ENCODE peak calls at places on chromosome 11, in eight cellular contexts. U is T-helper 2 cell, Z is left ventricle myocardium inferior, I is NCI-H2081, G is GM13976, F is sigmoid colon, A is right cardiac atrium, D is omental fat pad. H is an unnamed sample.

GRCh38 chr11:24267015-24267414 is 229.8 kb upstream of the LUZP2 start:
- DNase-seq in U (no peak), Z (no peak), I (no peak), G (no peak), F (no peak), A (no peak), D (no peak), H (no peak)

GRCh38 chr11:18972336-18972735 is 33.1 kb upstream of the MRGPRX1 start:
- DNase-seq in U (no peak), Z (no peak), I (no peak), G (no peak), F (no peak), A (no peak), D (no peak), H (no peak)

GRCh38 chr11:72072348-72072747 is 8.0 kb downstream of the NUMA1 start:
- DNase-seq in U (no peak), Z (no peak), I (no peak), G (no peak), F (no peak), A (no peak), D (no peak), H (no peak)

GRCh38 chr11:12787847-12788246 is 113.6 kb downstream of the TEAD1 start:
- DNase-seq in U (no peak), Z (no peak), I (no peak), G (no peak), F (no peak), A (no peak), D (no peak), H (no peak)

GRCh38 chr11:119567667-119568582 is 145.0 kb upstream of the THY1 start:
- DNase-seq in U (no peak), Z (no peak), I (peak), G (no peak), F (peak), A (no peak), D (no peak), H (peak)

GRCh38 chr11:57675176-57675941 is 7.4 kb downstream of the ZDHHC5 start:
- DNase-seq in U (no peak), Z (no peak), I (no peak), G (no peak), F (no peak), A (no peak), D (no peak), H (no peak)

GRCh38 chr11:34379081-34379480 is 21.3 kb upstream of the ABTB2 start:
- DNase-seq in U (no peak), Z (no peak), I (no peak), G (no peak), F (no peak), A (no peak), D (no peak), H (no peak)

GRCh38 chr11:2752204-2752772 is 52.5 kb upstream of the KCNQ1OT1 start:
- DNase-seq in U (peak), Z (peak), I (no peak), G (no peak), F (peak), A (no peak), D (no peak), H (no peak)

GRCh38 chr11:11450744-11451362 is 97.8 kb upstream of the CSNK2A3 start:
- DNase-seq in U (no peak), Z (no peak), I (no peak), G (no peak), F (no peak), A (no peak), D (no peak), H (no peak)

GRCh38 chr11:134609361-134610115 is 197.5 kb upstream of the B3GAT1 start:
- DNase-seq in U (no peak), Z (no peak), I (no peak), G (no peak), F (no peak), A (no peak), D (no peak), H (no peak)

GRCh38 chr11:96038046-96038445 is 114.1 kb upstream of the MTMR2 start:
- DNase-seq in U (no peak), Z (no peak), I (no peak), G (no peak), F (no peak), A (no peak), D (no peak), H (no peak)

GRCh38 chr11:132846080-132846479 is 686.2 kb downstream of the OPCML start:
- DNase-seq in U (no peak), Z (no peak), I (no peak), G (no peak), F (no peak), A (no peak), D (no peak), H (no peak)

GRCh38 chr11:108788565-108789199 is 123.8 kb downstream of the DDX10 start:
- DNase-seq in U (no peak), Z (no peak), I (no peak), G (no peak), F (no peak), A (no peak), D (no peak), H (no peak)

GRCh38 chr11:113048820-113049555 is 87.8 kb downstream of the NCAM1 start:
- DNase-seq in U (no peak), Z (no peak), I (no peak), G (no peak), F (no peak), A (no peak), D (no peak), H (no peak)

GRCh38 chr11:108405706-108406105 is 61.6 kb downstream of the C11orf65 start:
- DNase-seq in U (no peak), Z (no peak), I (no peak), G (no peak), F (no peak), A (no peak), D (no peak), H (no peak)

GRCh38 chr11:95078526-95078925 is 11.1 kb upstream of the ENDOD1 start:
- DNase-seq in U (no peak), Z (no peak), I (no peak), G (no peak), F (no peak), A (no peak), D (no peak), H (no peak)

GRCh38 chr11:46278387-46279173 is 1.1 kb downstream of the CREB3L1 start:
- DNase-seq in U (no peak), Z (peak), I (no peak), G (peak), F (peak), A (peak), D (no peak), H (no peak)

GRCh38 chr11:18309691-18310090 is 12.2 kb downstream of the HPS5 start:
- DNase-seq in U (no peak), Z (no peak), I (no peak), G (no peak), F (no peak), A (no peak), D (no peak), H (no peak)

GRCh38 chr11:19345519-19345847 is 104.7 kb upstream of the E2F8 start:
- DNase-seq in U (no peak), Z (no peak), I (peak), G (no peak), F (no peak), A (peak), D (no peak), H (no peak)

GRCh38 chr11:128039140-128040021 is 548.0 kb downstream of the ETS1 start:
- DNase-seq in U (peak), Z (no peak), I (no peak), G (no peak), F (no peak), A (peak), D (no peak), H (peak)

GRCh38 chr11:30150425-30150824 is 80.4 kb upstream of the FSHB start:
- DNase-seq in U (no peak), Z (no peak), I (no peak), G (no peak), F (no peak), A (no peak), D (no peak), H (no peak)

H was measured in stimulated activated naive B cell treated with anti-CD40 and anti-IgM and Interleukin-4, amounts not matched to agents 10 μg/mL and 1 μg/mL and 100 μg/mL, for 72 hours.